ENCODE peak calls at places on chromosomes 2 and 18, in six cellular contexts. D is HCT116, J is pancreas, I is tibial artery, A is BJ, P is dorsolateral prefrontal cortex. Y is an unnamed sample.

GRCh38 chr2:179311071-179311470 is 46.4 kb upstream of the SESTD1 start:
- DNase-seq in D (no peak), J (no peak), I (no peak), A (no peak), P (no peak), Y (no peak)

GRCh38 chr2:9144047-9144446 is 62.6 kb upstream of the ASAP2 start:
- DNase-seq in D (no peak), J (no peak), I (no peak), A (no peak), P (no peak), Y (no peak)

GRCh38 chr2:38515155-38516074 is 87.3 kb downstream of the HNRNPLL start:
- DNase-seq in D (no peak), J (peak), I (no peak), A (no peak), P (peak), Y (no peak)

GRCh38 chr2:95018861-95019550 is 6.5 kb upstream of the MAL start:
- DNase-seq in D (no peak), J (no peak), I (no peak), A (no peak), P (no peak), Y (no peak)

GRCh38 chr2:12262681-12263436 is 453.9 kb upstream of the TRIB2 start:
- DNase-seq in D (no peak), J (no peak), I (no peak), A (no peak), P (no peak), Y (no peak)

GRCh38 chr2:71675296-71675695 is 221.9 kb downstream of the DYSF start:
- DNase-seq in D (no peak), J (peak), I (peak), A (no peak), P (peak), Y (peak)

GRCh38 chr2:113157108-113157896 is 16.5 kb upstream of the PSD4 start:
- DNase-seq in D (no peak), J (peak), I (peak), A (no peak), P (no peak), Y (no peak)

GRCh38 chr2:8481463-8482009 is 200.3 kb upstream of the ID2 start:
- DNase-seq in D (no peak), J (no peak), I (peak), A (no peak), P (no peak), Y (no peak)

GRCh38 chr18:63683152-63683551 is 19.6 kb upstream of the SERPINB11 start:
- DNase-seq in D (no peak), J (no peak), I (no peak), A (peak), P (no peak), Y (no peak)

GRCh38 chr2:229501051-229501794 is 213.1 kb downstream of the DNER start:
- DNase-seq in D (no peak), J (no peak), I (no peak), A (no peak), P (no peak), Y (no peak)

GRCh38 chr2:1975060-1975459 is 230.7 kb upstream of the PXDN start:
- DNase-seq in D (no peak), J (no peak), I (no peak), A (no peak), P (no peak), Y (no peak)

GRCh38 chr2:239222346-239223028 is 178.3 kb downstream of the HDAC4 start:
- DNase-seq in D (no peak), J (no peak), I (peak), A (no peak), P (peak), Y (peak)

GRCh38 chr2:132651115-132652099 is 18.6 kb downstream of the LYPD1 start:
- DNase-seq in D (peak), J (no peak), I (no peak), A (no peak), P (no peak), Y (no peak)

GRCh38 chr2:43984533-43984932 is 11.3 kb downstream of the LRPPRC start:
- DNase-seq in D (no peak), J (no peak), I (no peak), A (no peak), P (no peak), Y (no peak)

GRCh38 chr18:2657788-2658458 is 2.4 kb downstream of the SMCHD1 start:
- DNase-seq in D (peak), J (no peak), I (no peak), A (peak), P (no peak), Y (no peak)

GRCh38 chr18:10245517-10246175 is 208.8 kb upstream of the APCDD1 start:
- DNase-seq in D (no peak), J (no peak), I (no peak), A (no peak), P (no peak), Y (no peak)

GRCh38 chr2:7593286-7593685 is 676.1 kb downstream of the RNF144A start:
- DNase-seq in D (no peak), J (no peak), I (no peak), A (peak), P (no peak), Y (no peak)

GRCh38 chr2:30225131-30225762 is 6.1 kb upstream of the LBH start:
- DNase-seq in D (no peak), J (no peak), I (no peak), A (peak), P (no peak), Y (no peak)

GRCh38 chr2:118865106-118865505 is 17.7 kb upstream of the EN1 start:
- DNase-seq in D (peak), J (no peak), I (no peak), A (no peak), P (no peak), Y (no peak)

GRCh38 chr2:224594840-224595239 is 9.7 kb upstream of the CUL3 start:
- DNase-seq in D (no peak), J (no peak), I (no peak), A (no peak), P (no peak), Y (no peak)

GRCh38 chr2:219452361-219453317 is 18.0 kb downstream of the SPEG start:
- DNase-seq in D (peak), J (peak), I (peak), A (peak), P (no peak), Y (no peak)

GRCh38 chr2:230850358-230850658 is 14.4 kb upstream of the ITM2C start:
- DNase-seq in D (no peak), J (no peak), I (no peak), A (no peak), P (no peak), Y (no peak)
- TF ChIP-seq CTCF in D (no peak), J (peak), I (no peak), A (no peak), P (no peak), Y (peak)

GRCh38 chr2:64317712-64318475 is 136.1 kb upstream of the LGALSL start:
- DNase-seq in D (no peak), J (no peak), I (no peak), A (no peak), P (no peak), Y (no peak)
- TF ChIP-seq CTCF in D (no peak), J (no peak), I (no peak), A (no peak), P (no peak), Y (no peak)

GRCh38 chr2:68244456-68244855 is 7.9 kb downstream of the PPP3R1 start:
- DNase-seq in D (no peak), J (no peak), I (no peak), A (no peak), P (no peak), Y (no peak)
- TF ChIP-seq CTCF in D (no peak), J (no peak), I (peak), A (peak), P (no peak), Y (no peak)

DNA sequence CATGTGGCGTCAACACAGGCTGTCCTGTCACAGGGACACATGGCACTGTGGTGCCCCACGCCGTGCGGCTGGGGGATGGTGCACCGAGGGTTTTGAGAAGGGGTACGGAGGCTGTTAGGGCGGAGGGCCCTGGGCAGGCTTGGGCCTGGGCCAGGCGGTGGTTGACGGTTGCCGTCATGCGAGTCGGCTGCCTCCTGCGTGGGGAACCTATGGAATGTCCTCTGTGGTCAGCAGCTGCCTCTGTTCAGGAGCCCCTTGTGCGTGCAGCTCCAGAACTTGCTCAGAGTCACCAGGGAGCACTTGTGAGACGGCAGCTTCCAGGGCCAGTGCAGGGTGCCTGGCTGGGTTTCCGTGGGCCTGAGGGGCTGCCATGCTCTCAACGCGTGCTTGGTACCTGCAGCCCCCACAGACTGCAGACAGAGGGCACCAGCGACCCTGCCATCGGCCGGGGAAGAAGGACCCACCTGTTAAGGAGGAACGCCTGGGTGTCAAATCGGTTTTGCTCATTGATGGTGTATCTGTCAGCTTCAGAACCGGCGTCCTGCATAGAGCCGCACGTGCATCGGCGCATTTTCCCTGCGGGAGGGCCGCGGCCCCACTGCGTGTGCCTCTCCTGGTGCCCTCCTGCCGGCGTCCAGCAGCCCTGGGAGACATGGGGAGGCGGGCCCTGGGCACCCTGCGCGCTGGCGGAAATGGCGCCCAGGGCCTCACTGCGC is 10.0 kb upstream of the D2HGDH start:
- DNase-seq in D (no peak), J (no peak), I (no peak), A (no peak), P (no peak), Y (no peak)
- TF ChIP-seq CTCF in D (no peak), J (no peak), I (peak), A (peak), P (no peak), Y (no peak)

DNA sequence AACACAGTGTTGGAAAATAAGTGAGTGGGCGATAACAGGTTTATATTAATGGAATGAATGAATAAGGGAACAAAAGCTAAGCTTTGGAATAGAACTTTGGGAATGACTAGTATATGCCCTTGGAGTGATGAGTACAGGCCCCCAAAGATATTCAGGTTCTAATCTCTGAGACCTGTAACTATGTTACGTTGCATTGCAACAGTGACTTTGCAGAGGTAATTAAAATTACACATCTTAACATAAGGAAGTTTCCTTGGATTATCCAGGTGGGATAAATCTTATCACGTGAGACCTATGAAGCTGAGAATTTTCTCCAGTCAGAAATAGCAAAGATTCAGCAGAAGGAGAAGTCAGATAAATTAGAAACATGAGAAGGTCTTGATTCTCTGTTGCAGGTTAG is 661.5 kb upstream of the LINC00305 start:
- DNase-seq in D (no peak), J (no peak), I (no peak), A (no peak), P (no peak), Y (no peak)
- TF ChIP-seq CTCF in D (no peak), J (no peak), I (no peak), A (no peak), P (no peak), Y (no peak)

GRCh38 chr2:196535742-196536141 is 103.8 kb upstream of the CCDC150 start:
- DNase-seq in D (no peak), J (no peak), I (no peak), A (no peak), P (no peak), Y (no peak)
- TF ChIP-seq CTCF in D (peak), J (no peak), I (no peak), A (no peak), P (peak), Y (no peak)

Y was measured in CD14-positive monocyte.